ENCODE peak calls at places on chromosome 3, in six cellular contexts. Q is kidney tubule cell, S is caudate nucleus, D is HTR-8/SVneo, Y is anterior cingulate cortex, X is heart right ventricle. F is an unnamed sample.

GRCh38 chr3:141050913-141051632 is at the start of gene SPSB4:
- DNase-seq in D (peak; percentile 83), Y (no peak), S (no peak), Q (peak; percentile 48), X (peak; percentile 76), F (no peak)

GRCh38 chr3:143464850-143465249 is 345.3 kb downstream of the CHST2 start:
- DNase-seq in S (no peak), Y (no peak), D (no peak), X (no peak), Q (peak; percentile 99), F (no peak)

GRCh38 chr3:69504232-69504631 is 118.3 kb upstream of the FRMD4B start:
- DNase-seq in D (no peak), S (no peak), X (no peak), Q (no peak), Y (no peak), F (no peak)

GRCh38 chr3:136546718-136547117 is 205.5 kb downstream of the STAG1 start:
- DNase-seq in X (no peak), D (no peak), Y (no peak), Q (peak; percentile 28), S (no peak), F (peak; percentile 63)

GRCh38 chr3:73480187-73480672 is 144.5 kb downstream of the PDZRN3 start:
- DNase-seq in S (no peak), X (no peak), D (no peak), Q (peak; percentile 81), Y (no peak), F (no peak)

GRCh38 chr3:75737831-75738493 is 47.4 kb downstream of the ZNF717 start:
- DNase-seq in S (no peak), Q (peak; percentile 8), D (no peak), X (no peak), Y (no peak), F (no peak)

GRCh38 chr3:143793971-143794370 is 54.3 kb downstream of the SLC9A9 start:
- DNase-seq in Q (no peak), S (no peak), X (no peak), D (no peak), Y (no peak), F (no peak)

GRCh38 chr3:153960701-153961100 is 160.5 kb upstream of the ARHGEF26 start:
- DNase-seq in Q (no peak), S (no peak), Y (no peak), D (no peak), X (no peak), F (no peak)

GRCh38 chr3:52842424-52842823 is 7.6 kb upstream of the MUSTN1 start:
- DNase-seq in S (no peak), X (peak; percentile 37), Y (no peak), Q (no peak), D (no peak), F (no peak)

GRCh38 chr3:49013738-49014660 is 4.4 kb downstream of the DALRD3 start:
- DNase-seq in D (no peak), Q (peak; percentile 75), Y (no peak), X (no peak), S (no peak), F (peak; percentile 40)

GRCh38 chr3:50388720-50389352 is 29.5 kb upstream of the TMEM115 start:
- DNase-seq in X (no peak), S (no peak), D (no peak), Q (no peak), Y (no peak), F (no peak)

GRCh38 chr3:10417849-10418248 is 87.5 kb downstream of the ATP2B2 start:
- DNase-seq in X (no peak), D (peak; percentile 24), Q (peak; percentile 4), Y (no peak), S (no peak), F (peak; percentile 32)

GRCh38 chr3:71585126-71585525 is 1.6 kb upstream of the FOXP1 start:
- DNase-seq in D (no peak), S (no peak), X (no peak), Y (no peak), Q (peak; percentile 33), F (peak; percentile 77)

GRCh38 chr3:23624305-23624704 is 181.4 kb upstream of the UBE2E1 start:
- DNase-seq in X (no peak), Y (no peak), D (no peak), Q (no peak), S (no peak), F (no peak)

GRCh38 chr3:171219258-171219657 is 192.7 kb upstream of the SLC2A2 start:
- DNase-seq in S (no peak), X (no peak), D (no peak), Q (no peak), Y (no peak), F (no peak)

GRCh38 chr3:106740116-106740515 is 637.1 kb upstream of the CCDC54 start:
- DNase-seq in D (no peak), X (no peak), S (no peak), Y (no peak), Q (no peak), F (no peak)

GRCh38 chr3:148741219-148741618 is 43.5 kb downstream of the AGTR1 start:
- DNase-seq in D (no peak), X (no peak), S (no peak), Q (no peak), Y (no peak), F (no peak)

GRCh38 chr3:22713936-22714335 is 489.2 kb upstream of the UBE2E2 start:
- DNase-seq in S (no peak), X (no peak), D (peak; percentile 44), Q (peak; percentile 92), Y (no peak), F (peak; percentile 42)